ENCODE peak calls at places on chromosomes 7 and 10, in six cellular contexts. K, Q, D, O, C and S are unnamed samples.

GRCh38 chr7:143002106-143002505 is 24.8 kb downstream of the OR9A2 start:
- DNase-seq in O (no peak), D (no peak), K (no peak), Q (no peak), C (peak), S (no peak)

GRCh38 chr10:34491666-34492065 is 323.4 kb downstream of the PARD3 start:
- DNase-seq in K (no peak), D (no peak), Q (no peak), C (no peak), O (no peak), S (no peak)

GRCh38 chr10:8211631-8212030 is 157.1 kb downstream of the GATA3 start:
- DNase-seq in C (no peak), D (no peak), Q (no peak), O (no peak), K (no peak), S (no peak)

GRCh38 chr7:151856098-151856497 is 20.8 kb downstream of the PRKAG2 start:
- DNase-seq in D (no peak), Q (no peak), C (no peak), K (no peak), O (no peak), S (no peak)

GRCh38 chr7:94998951-94999350 is 91.6 kb downstream of the PPP1R9A start:
- DNase-seq in D (no peak), O (no peak), K (no peak), Q (no peak), C (no peak), S (no peak)

GRCh38 chr7:6057316-6058128 is 26.3 kb downstream of the ANKRD61 start:
- DNase-seq in K (no peak), D (no peak), Q (no peak), C (no peak), O (no peak), S (no peak)

GRCh38 chr7:124930655-124931597 is 1.3 kb upstream of the POT1 start:
- DNase-seq in D (no peak), Q (no peak), C (peak), O (no peak), K (no peak), S (no peak)

GRCh38 chr7:36287371-36288241 is 102.1 kb upstream of the ANLN start:
- DNase-seq in C (no peak), K (peak), Q (no peak), O (no peak), D (no peak), S (no peak)

GRCh38 chr7:25894902-25895791 is 256.9 kb upstream of the NFE2L3 start:
- DNase-seq in O (peak), K (peak), Q (no peak), D (peak), C (peak), S (no peak)

GRCh38 chr10:86139066-86139657 is 227.4 kb downstream of the GRID1 start:
- DNase-seq in O (no peak), D (no peak), Q (no peak), K (no peak), C (peak), S (no peak)

GRCh38 chr7:73829505-73829904 is 1.3 kb upstream of the CLDN4 start:
- DNase-seq in O (no peak), Q (no peak), D (no peak), C (no peak), K (no peak), S (no peak)

GRCh38 chr7:149716007-149716931 is 57.1 kb downstream of the ZNF467 start:
- DNase-seq in K (no peak), Q (no peak), O (no peak), C (peak), D (no peak), S (no peak)

GRCh38 chr10:94630017-94630688 is 53.4 kb upstream of the CYP2C18 start:
- DNase-seq in O (no peak), D (no peak), K (no peak), Q (peak), C (peak), S (no peak)

GRCh38 chr10:72088879-72089585 is 681 bp upstream of the SPOCK2 start:
- DNase-seq in O (peak), C (no peak), Q (no peak), D (no peak), K (peak), S (no peak)

GRCh38 chr7:111083423-111083822 is 7.5 kb upstream of the LRRN3 start:
- DNase-seq in Q (peak), K (peak), C (no peak), D (no peak), O (no peak), S (peak)

GRCh38 chr7:44235582-44236332 is 35.0 kb downstream of the YKT6 start:
- DNase-seq in Q (no peak), C (no peak), K (no peak), D (no peak), O (no peak), S (no peak)

GRCh38 chr10:22629126-22629525 is 85.3 kb downstream of the PIP4K2A start:
- DNase-seq in K (no peak), D (no peak), C (no peak), O (no peak), Q (no peak), S (no peak)

GRCh38 chr7:122532406-122533269 is 166.3 kb downstream of the RNF133 start:
- DNase-seq in C (no peak), D (no peak), K (no peak), O (no peak), Q (no peak), S (no peak)

GRCh38 chr10:10758306-10758705 is 259.4 kb upstream of the CELF2 start:
- DNase-seq in K (no peak), D (no peak), Q (no peak), O (no peak), C (no peak), S (no peak)

GRCh38 chr7:30755384-30756154 is 3.6 kb downstream of the INMT start:
- DNase-seq in K (no peak), C (no peak), O (no peak), Q (no peak), D (no peak), S (no peak)

GRCh38 chr7:101722247-101722646 is 93.2 kb upstream of the MYL10 start:
- DNase-seq in D (no peak), K (no peak), O (no peak), C (no peak), Q (no peak), S (no peak)

GRCh38 chr7:143216151-143216550 is 5.7 kb upstream of the TAS2R40 start:
- DNase-seq in K (no peak), C (no peak), O (no peak), Q (no peak), D (no peak), S (peak)

GRCh38 chr7:108254259-108254658 is 124.1 kb upstream of the LAMB4 start:
- DNase-seq in O (no peak), C (no peak), Q (no peak), D (no peak), K (no peak), S (no peak)

GRCh38 chr10:547591-548081 is 141.8 kb downstream of the DIP2C start:
- DNase-seq in O (peak), Q (no peak), C (no peak), D (no peak), K (no peak), S (no peak)

GRCh38 chr7:7613210-7613609 is 27.3 kb upstream of the UMAD1 start:
- DNase-seq in Q (no peak), C (no peak), K (no peak), O (no peak), D (no peak), S (no peak)

GRCh38 chr10:31129261-31129660 is 97.6 kb upstream of the ZNF438 start:
- DNase-seq in D (no peak), K (no peak), Q (peak), C (no peak), O (no peak), S (no peak)

GRCh38 chr10:129966831-129967578 is 2.9 kb upstream of the EBF3 start:
- DNase-seq in Q (no peak), D (no peak), C (peak), K (no peak), O (no peak), S (no peak)

GRCh38 chr10:77195101-77195500 is 442.5 kb downstream of the KCNMA1 start:
- DNase-seq in O (no peak), Q (peak), C (peak), K (no peak), D (no peak), S (peak)

GRCh38 chr10:33798754-33799153 is 464.3 kb upstream of the NRP1 start:
- DNase-seq in Q (no peak), D (no peak), C (no peak), O (no peak), K (no peak), S (no peak)

GRCh38 chr10:91317541-91317940 is 92.6 kb upstream of the HECTD2 start:
- DNase-seq in D (no peak), C (no peak), O (no peak), Q (no peak), K (no peak), S (no peak)

GRCh38 chr10:58326967-58327381 is 7.8 kb upstream of the UBE2D1 start:
- DNase-seq in K (no peak), O (peak), Q (no peak), C (no peak), D (peak), S (no peak)

GRCh38 chr10:14374745-14375445 is 44.2 kb upstream of the FRMD4A start:
- DNase-seq in C (no peak), Q (no peak), K (no peak), O (no peak), D (no peak), S (no peak)

GRCh38 chr10:110783509-110784103 is 88.1 kb upstream of the PDCD4 start:
- DNase-seq in K (peak), O (no peak), Q (no peak), D (no peak), C (no peak), S (no peak)

GRCh38 chr7:37448057-37448636 is 517 bp downstream of the ELMO1 start:
- DNase-seq in K (peak), O (no peak), Q (no peak), C (peak), D (peak), S (no peak)

GRCh38 chr10:62585211-62585758 is 211.1 kb downstream of the ZNF365 start:
- DNase-seq in K (no peak), O (no peak), D (no peak), C (no peak), Q (no peak), S (no peak)

GRCh38 chr7:17939111-17939669 is 1.1 kb downstream of the SNX13 start:
- DNase-seq in Q (no peak), O (no peak), C (no peak), D (no peak), K (no peak), S (no peak)

GRCh38 chr10:586151-586550 is 103.3 kb downstream of the DIP2C start:
- DNase-seq in K (no peak), Q (no peak), O (peak), D (no peak), C (no peak), S (no peak)

GRCh38 chr10:51574248-51575067 is 124.9 kb downstream of the CSTF2T start:
- DNase-seq in Q (no peak), D (no peak), K (no peak), C (no peak), O (no peak), S (peak)
- H3K4me3 ChIP-seq in Q (no peak), D (no peak), K (no peak), C (no peak), O (no peak), S (no peak)

GRCh38 chr7:103702454-103702853 is 256.4 kb upstream of the SLC26A5 start:
- DNase-seq in Q (no peak), O (no peak), K (no peak), C (no peak), D (no peak), S (no peak)
- TF ChIP-seq CTCF in Q (no peak), O (no peak), K (no peak), C (no peak), D (no peak), S (no peak)

GRCh38 chr7:103889451-103889850 is 100.0 kb downstream of the RELN start:
- DNase-seq in C (no peak), O (no peak), D (no peak), K (no peak), Q (no peak), S (no peak)

GRCh38 chr7:103887853-103888602 is 101.4 kb downstream of the RELN start:
- DNase-seq in C (no peak), K (no peak), Q (no peak), O (no peak), D (no peak), S (no peak)

GRCh38 chr7:103887050-103887449 is 102.4 kb downstream of the RELN start:
- DNase-seq in C (no peak), O (no peak), D (no peak), Q (no peak), K (no peak), S (no peak)

GRCh38 chr7:103888603-103889153 is 100.8 kb downstream of the RELN start:
- DNase-seq in K (no peak), C (peak), Q (no peak), D (no peak), O (no peak), S (no peak)
- H3K4me3 ChIP-seq in K (no peak), C (no peak), Q (no peak), D (no peak), O (no peak), S (no peak)

GRCh38 chr7:130040576-130040975 is 10.6 kb downstream of the ZC3HC1 start:
- DNase-seq in D (no peak), Q (no peak), K (no peak), O (peak), C (no peak), S (no peak)

GRCh38 chr7:130032698-130033097 is 18.5 kb downstream of the ZC3HC1 start:
- DNase-seq in K (no peak), D (no peak), Q (no peak), O (no peak), C (no peak), S (no peak)

GRCh38 chr7:130037703-130038102 is 13.5 kb downstream of the ZC3HC1 start:
- DNase-seq in C (no peak), Q (no peak), D (no peak), O (peak), K (no peak), S (no peak)
- TF ChIP-seq CTCF in C (peak), Q (peak), D (no peak), O (no peak), K (no peak), S (peak)

DNA sequence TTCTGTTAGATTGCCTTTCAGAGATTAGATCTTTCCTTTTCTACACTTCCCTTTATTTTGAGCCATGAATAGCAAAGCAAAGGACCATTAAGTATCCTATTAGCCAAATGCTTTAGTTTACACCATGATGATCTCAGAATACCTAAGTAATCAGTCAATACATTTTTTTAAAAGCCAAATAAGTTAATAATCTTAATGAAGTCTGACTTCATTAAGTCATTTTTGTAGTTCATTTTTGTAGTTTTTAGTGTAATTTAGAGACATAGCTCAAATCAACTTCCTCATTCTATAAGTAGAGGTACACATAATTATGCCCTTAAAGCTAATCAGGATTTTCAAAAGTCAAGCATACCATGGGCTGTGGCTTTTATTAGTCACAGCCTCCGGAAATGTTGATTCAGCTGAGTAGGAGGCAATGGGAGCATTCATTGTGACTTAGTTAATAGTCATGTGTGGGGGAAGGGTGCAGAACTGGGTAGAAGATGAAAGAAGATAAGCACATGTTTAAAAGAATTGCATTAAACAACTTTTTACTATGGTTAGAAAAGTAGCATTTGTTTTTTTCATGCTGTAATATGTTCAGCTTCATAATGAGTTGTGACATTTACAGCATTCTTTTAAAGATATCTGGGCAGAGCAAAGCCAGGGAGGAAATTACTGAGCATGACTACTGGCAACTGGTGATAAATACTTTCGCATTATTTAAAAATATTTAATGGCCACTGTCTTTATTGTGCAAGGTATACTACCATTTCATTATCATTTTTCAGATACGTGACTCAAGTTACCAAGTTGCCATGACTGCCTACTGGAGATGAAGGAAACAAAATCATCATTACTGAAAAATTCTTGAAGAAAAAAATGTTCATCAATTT is 57.3 kb upstream of the CCDC71L start:
- DNase-seq in K (peak), C (no peak), Q (peak), O (no peak), D (no peak), S (peak)
- H3K4me3 ChIP-seq in K (no peak), C (no peak), Q (no peak), O (no peak), D (no peak), S (no peak)

DNA sequence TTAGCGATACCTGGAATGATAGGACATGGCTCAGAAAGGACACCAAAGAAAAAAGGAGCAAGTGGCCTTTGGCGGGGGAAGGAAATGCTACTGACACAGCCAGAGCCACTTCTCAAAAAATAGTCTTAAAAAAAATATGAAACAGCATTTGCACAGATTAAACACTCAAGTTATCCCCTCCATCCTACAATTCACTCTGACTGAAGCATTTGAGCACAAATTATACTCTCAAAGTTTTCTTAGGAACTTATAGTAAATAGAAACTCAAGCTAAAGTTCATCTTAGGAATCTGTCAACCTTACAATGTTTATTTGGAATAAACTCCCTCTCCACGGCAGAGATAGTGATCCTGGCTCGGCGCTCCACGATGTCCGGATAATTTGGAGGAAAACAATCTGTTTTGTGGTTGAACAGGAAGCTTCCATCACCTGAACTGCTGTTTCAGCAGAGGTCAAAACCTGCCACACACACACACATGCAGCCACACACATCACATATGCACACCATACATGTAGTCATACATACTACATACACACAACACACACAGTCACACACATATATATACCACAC is 79.8 kb downstream of the C7orf25 start:
- DNase-seq in D (no peak), O (no peak), C (no peak), K (no peak), Q (no peak), S (no peak)
- TF ChIP-seq CTCF in D (no peak), O (no peak), C (no peak), K (no peak), Q (no peak), S (no peak)

GRCh38 chr7:154674191-154674590 is 328.7 kb downstream of the PAXIP1 start:
- DNase-seq in Q (no peak), C (no peak), K (no peak), D (no peak), O (no peak), S (no peak)

GRCh38 chr7:154676422-154677073 is 326.4 kb downstream of the PAXIP1 start:
- DNase-seq in O (no peak), K (no peak), Q (no peak), D (peak), C (no peak), S (no peak)

GRCh38 chr7:154677454-154677853 is 325.5 kb downstream of the PAXIP1 start:
- DNase-seq in O (no peak), K (no peak), C (no peak), D (no peak), Q (no peak), S (no peak)

GRCh38 chr7:154672659-154673415 is 330.1 kb downstream of the PAXIP1 start:
- DNase-seq in O (no peak), Q (no peak), K (no peak), C (no peak), D (no peak), S (no peak)

DNA sequence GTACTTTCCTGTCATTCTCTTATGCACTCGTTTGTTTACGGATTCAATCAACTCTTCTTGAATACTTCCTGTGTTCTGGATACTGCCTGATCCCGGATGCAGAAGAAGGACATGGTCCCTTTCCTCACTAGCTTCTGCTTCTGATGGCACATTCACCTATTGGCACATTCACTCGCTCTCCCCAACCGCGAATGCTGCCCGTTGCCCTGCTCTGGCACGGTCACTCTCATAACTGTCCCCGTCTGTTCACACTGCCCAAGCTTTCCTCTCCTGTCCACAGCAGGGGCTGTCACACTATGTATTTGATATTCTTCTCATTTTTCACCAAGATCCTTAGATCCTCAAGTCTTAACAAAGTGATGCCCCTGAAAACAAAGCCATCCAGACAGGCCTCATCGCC is 327.4 kb downstream of the PAXIP1 start:
- DNase-seq in K (no peak), C (no peak), O (no peak), Q (no peak), D (no peak), S (no peak)
- H3K4me3 ChIP-seq in K (no peak), C (no peak), O (no peak), Q (no peak), D (no peak), S (no peak)